ENCODE peak calls at places on chromosomes 6 and 20, in eight cellular contexts. One of them, this sample, is unnamed.

GRCh38 chr20:52312131-52312729 is 120.7 kb upstream of the ZFP64 start:
- DNase-seq in psoas muscle: no peak
- DNase-seq in upper lobe of right lung: no peak
- DNase-seq in GM10248: peak; percentile 46
- DNase-seq in BJ: no peak
- DNase-seq in astrocyte of the cerebellum: peak; percentile 42
- DNase-seq in esophagus squamous epithelium: no peak
- DNase-seq in GM12865: peak; percentile 64
- DNase-seq in this sample: no peak

GRCh38 chr6:124823240-124824105 is 138.8 kb upstream of the RNF217 start:
- DNase-seq in GM12865: no peak
- DNase-seq in esophagus squamous epithelium: no peak
- DNase-seq in upper lobe of right lung: no peak
- DNase-seq in astrocyte of the cerebellum: no peak
- DNase-seq in GM10248: no peak
- DNase-seq in psoas muscle: no peak
- DNase-seq in BJ: no peak
- DNase-seq in this sample: no peak

GRCh38 chr6:134911532-134911931 is 38.4 kb downstream of the ALDH8A1 start:
- DNase-seq in astrocyte of the cerebellum: peak; percentile 47
- DNase-seq in GM12865: no peak
- DNase-seq in esophagus squamous epithelium: no peak
- DNase-seq in GM10248: no peak
- DNase-seq in psoas muscle: no peak
- DNase-seq in upper lobe of right lung: no peak
- DNase-seq in BJ: peak; percentile 27
- DNase-seq in this sample: no peak

GRCh38 chr20:8389381-8390368 is 257.6 kb downstream of the PLCB1 start:
- DNase-seq in BJ: no peak
- DNase-seq in upper lobe of right lung: no peak
- DNase-seq in esophagus squamous epithelium: no peak
- DNase-seq in psoas muscle: no peak
- DNase-seq in astrocyte of the cerebellum: peak; percentile 53
- DNase-seq in GM10248: peak; percentile 11
- DNase-seq in GM12865: peak; percentile 50
- DNase-seq in this sample: no peak

GRCh38 chr20:46135856-46136633 is 17.9 kb downstream of the CD40 start:
- DNase-seq in esophagus squamous epithelium: no peak
- DNase-seq in psoas muscle: no peak
- DNase-seq in GM10248: no peak
- DNase-seq in astrocyte of the cerebellum: no peak
- DNase-seq in BJ: no peak
- DNase-seq in upper lobe of right lung: no peak
- DNase-seq in GM12865: no peak
- DNase-seq in this sample: no peak

GRCh38 chr6:47083586-47084047 is 41.5 kb upstream of the ADGRF1 start:
- DNase-seq in BJ: peak; percentile 10
- DNase-seq in esophagus squamous epithelium: no peak
- DNase-seq in GM10248: no peak
- DNase-seq in astrocyte of the cerebellum: peak; percentile 86
- DNase-seq in GM12865: no peak
- DNase-seq in psoas muscle: peak; percentile 94
- DNase-seq in upper lobe of right lung: peak; percentile 93
- DNase-seq in this sample: no peak

GRCh38 chr20:7585126-7585679 is 355.1 kb downstream of the HAO1 start:
- DNase-seq in psoas muscle: no peak
- DNase-seq in GM12865: no peak
- DNase-seq in upper lobe of right lung: no peak
- DNase-seq in GM10248: no peak
- DNase-seq in BJ: no peak
- DNase-seq in esophagus squamous epithelium: no peak
- DNase-seq in astrocyte of the cerebellum: no peak
- DNase-seq in this sample: no peak

GRCh38 chr6:150491131-150491795 is 108.4 kb upstream of the PLEKHG1 start:
- DNase-seq in GM10248: peak; percentile 35
- DNase-seq in esophagus squamous epithelium: no peak
- DNase-seq in astrocyte of the cerebellum: peak; percentile 40
- DNase-seq in upper lobe of right lung: no peak
- DNase-seq in psoas muscle: no peak
- DNase-seq in GM12865: peak; percentile 43
- DNase-seq in BJ: no peak
- DNase-seq in this sample: no peak

GRCh38 chr20:46363874-46364669 is 42.3 kb downstream of the ELMO2 start:
- DNase-seq in upper lobe of right lung: peak; percentile 94
- DNase-seq in esophagus squamous epithelium: peak; percentile 18
- DNase-seq in astrocyte of the cerebellum: peak; percentile 83
- DNase-seq in GM12865: peak; percentile 90
- DNase-seq in GM10248: peak; percentile 94
- DNase-seq in psoas muscle: peak; percentile 94
- DNase-seq in BJ: peak; percentile 35
- DNase-seq in this sample: peak; percentile 80

GRCh38 chr6:29520232-29520631 is 32.5 kb upstream of the MAS1L start:
- DNase-seq in esophagus squamous epithelium: no peak
- DNase-seq in GM12865: no peak
- DNase-seq in BJ: no peak
- DNase-seq in psoas muscle: no peak
- DNase-seq in GM10248: no peak
- DNase-seq in upper lobe of right lung: no peak
- DNase-seq in astrocyte of the cerebellum: no peak
- DNase-seq in this sample: no peak

GRCh38 chr6:52839124-52840055 is 1.2 kb downstream of the GSTA5 start:
- DNase-seq in psoas muscle: no peak
- DNase-seq in GM10248: peak; percentile 56
- DNase-seq in astrocyte of the cerebellum: no peak
- DNase-seq in GM12865: peak; percentile 46
- DNase-seq in esophagus squamous epithelium: no peak
- DNase-seq in BJ: no peak
- DNase-seq in upper lobe of right lung: no peak
- DNase-seq in this sample: no peak

GRCh38 chr6:109896333-109896732 is 81.8 kb upstream of the GPR6 start:
- DNase-seq in esophagus squamous epithelium: no peak
- DNase-seq in psoas muscle: no peak
- DNase-seq in astrocyte of the cerebellum: no peak
- DNase-seq in GM12865: peak; percentile 6
- DNase-seq in upper lobe of right lung: no peak
- DNase-seq in BJ: no peak
- DNase-seq in GM10248: no peak
- DNase-seq in this sample: no peak

GRCh38 chr6:49233483-49233882 is 229.6 kb downstream of the MMUT start:
- DNase-seq in BJ: no peak
- DNase-seq in psoas muscle: no peak
- DNase-seq in astrocyte of the cerebellum: no peak
- DNase-seq in GM10248: no peak
- DNase-seq in upper lobe of right lung: no peak
- DNase-seq in esophagus squamous epithelium: no peak
- DNase-seq in GM12865: no peak
- DNase-seq in this sample: no peak

GRCh38 chr6:20246107-20246506 is 33.8 kb upstream of the MBOAT1 start:
- DNase-seq in GM10248: no peak
- DNase-seq in astrocyte of the cerebellum: no peak
- DNase-seq in upper lobe of right lung: no peak
- DNase-seq in esophagus squamous epithelium: no peak
- DNase-seq in psoas muscle: no peak
- DNase-seq in GM12865: no peak
- DNase-seq in BJ: no peak
- DNase-seq in this sample: no peak

GRCh38 chr6:113315068-113315467 is 542.1 kb upstream of the MARCKS start:
- DNase-seq in BJ: no peak
- DNase-seq in GM10248: no peak
- DNase-seq in psoas muscle: no peak
- DNase-seq in esophagus squamous epithelium: no peak
- DNase-seq in upper lobe of right lung: no peak
- DNase-seq in GM12865: no peak
- DNase-seq in astrocyte of the cerebellum: no peak
- DNase-seq in this sample: no peak

GRCh38 chr6:20575125-20575524 is 40.9 kb downstream of the CDKAL1 start:
- DNase-seq in BJ: no peak
- DNase-seq in astrocyte of the cerebellum: no peak
- DNase-seq in psoas muscle: no peak
- DNase-seq in upper lobe of right lung: no peak
- DNase-seq in esophagus squamous epithelium: no peak
- DNase-seq in GM10248: no peak
- DNase-seq in GM12865: no peak
- DNase-seq in this sample: no peak

GRCh38 chr20:31943052-31943471 is 8.8 kb downstream of the PDRG1 start:
- DNase-seq in astrocyte of the cerebellum: no peak
- DNase-seq in psoas muscle: peak; percentile 67
- DNase-seq in esophagus squamous epithelium: no peak
- DNase-seq in GM12865: no peak
- DNase-seq in upper lobe of right lung: no peak
- DNase-seq in GM10248: no peak
- DNase-seq in BJ: no peak
- DNase-seq in this sample: no peak

GRCh38 chr6:25659633-25660368 is 7.8 kb downstream of the SCGN start:
- DNase-seq in GM12865: no peak
- DNase-seq in psoas muscle: no peak
- DNase-seq in upper lobe of right lung: no peak
- DNase-seq in GM10248: no peak
- DNase-seq in BJ: no peak
- DNase-seq in astrocyte of the cerebellum: no peak
- DNase-seq in esophagus squamous epithelium: no peak
- DNase-seq in this sample: no peak

GRCh38 chr6:161100072-161100471 is 108.5 kb downstream of the MAP3K4 start:
- DNase-seq in upper lobe of right lung: no peak
- DNase-seq in astrocyte of the cerebellum: no peak
- DNase-seq in BJ: no peak
- DNase-seq in GM12865: no peak
- DNase-seq in esophagus squamous epithelium: no peak
- DNase-seq in psoas muscle: no peak
- DNase-seq in GM10248: no peak
- DNase-seq in this sample: no peak
- TF ChIP-seq CTCF in upper lobe of right lung: no peak
- TF ChIP-seq CTCF in astrocyte of the cerebellum: no peak
- TF ChIP-seq CTCF in BJ: no peak
- TF ChIP-seq CTCF in GM12865: no peak
- TF ChIP-seq CTCF in esophagus squamous epithelium: no peak
- TF ChIP-seq CTCF in psoas muscle: no peak
- TF ChIP-seq CTCF in GM10248: no peak
- TF ChIP-seq CTCF in this sample: no peak

DNA sequence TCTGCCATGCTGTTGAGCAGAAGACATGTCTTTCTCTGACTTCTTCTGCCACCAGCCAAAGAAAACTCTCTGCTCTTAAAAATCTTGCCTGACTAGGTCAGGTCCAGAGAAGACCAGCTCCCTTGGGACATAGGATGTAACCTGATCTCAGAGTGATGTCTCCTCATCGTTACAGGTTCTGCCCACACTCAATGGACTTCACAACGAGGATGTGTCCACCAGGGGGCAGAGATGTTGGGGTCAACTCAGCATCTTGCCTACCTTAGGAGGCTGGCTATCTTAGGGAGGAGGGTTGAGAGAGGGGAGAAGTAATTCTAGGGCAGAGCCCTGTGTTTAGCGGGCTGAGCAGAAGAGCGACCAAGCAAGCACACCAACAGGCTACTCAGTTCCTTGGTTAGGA is 207.6 kb upstream of the CDH4 start:
- DNase-seq in GM10248: no peak
- DNase-seq in GM12865: no peak
- DNase-seq in astrocyte of the cerebellum: no peak
- DNase-seq in esophagus squamous epithelium: no peak
- DNase-seq in psoas muscle: no peak
- DNase-seq in upper lobe of right lung: no peak
- DNase-seq in BJ: no peak
- DNase-seq in this sample: no peak
- TF ChIP-seq CTCF in GM10248: no peak
- TF ChIP-seq CTCF in GM12865: no peak
- TF ChIP-seq CTCF in astrocyte of the cerebellum: no peak
- TF ChIP-seq CTCF in esophagus squamous epithelium: no peak
- TF ChIP-seq CTCF in psoas muscle: no peak
- TF ChIP-seq CTCF in upper lobe of right lung: no peak
- TF ChIP-seq CTCF in BJ: no peak
- TF ChIP-seq CTCF in this sample: no peak

GRCh38 chr20:60715172-60715571 is 536.9 kb upstream of the CDH4 start:
- DNase-seq in BJ: no peak
- DNase-seq in esophagus squamous epithelium: no peak
- DNase-seq in GM12865: no peak
- DNase-seq in upper lobe of right lung: no peak
- DNase-seq in psoas muscle: no peak
- DNase-seq in GM10248: no peak
- DNase-seq in astrocyte of the cerebellum: no peak
- DNase-seq in this sample: no peak

DNA sequence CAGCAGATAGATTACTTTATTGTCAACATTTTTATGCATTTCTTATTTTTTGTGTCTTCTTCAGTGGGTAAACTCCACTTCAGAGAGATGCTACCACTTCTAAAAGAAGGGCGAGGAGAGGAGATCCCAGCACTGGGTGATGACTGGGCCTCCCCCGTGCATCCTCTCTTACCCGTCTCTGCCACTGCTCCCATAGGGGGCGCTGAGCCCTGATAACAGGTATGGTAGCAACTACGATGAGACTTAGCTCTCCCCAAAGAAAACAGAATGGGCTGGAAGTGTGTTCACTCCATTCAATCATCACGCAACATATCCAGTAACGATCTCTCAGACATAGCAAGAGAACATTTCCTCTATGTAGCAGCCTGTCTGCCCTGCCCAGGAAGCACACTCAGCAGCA is 533.3 kb upstream of the CDH4 start:
- DNase-seq in upper lobe of right lung: no peak
- DNase-seq in GM12865: no peak
- DNase-seq in astrocyte of the cerebellum: no peak
- DNase-seq in GM10248: peak; percentile 9
- DNase-seq in esophagus squamous epithelium: no peak
- DNase-seq in BJ: no peak
- DNase-seq in psoas muscle: no peak
- DNase-seq in this sample: no peak
- TF ChIP-seq CTCF in upper lobe of right lung: no peak
- TF ChIP-seq CTCF in GM12865: no peak
- TF ChIP-seq CTCF in astrocyte of the cerebellum: no peak
- TF ChIP-seq CTCF in GM10248: no peak
- TF ChIP-seq CTCF in esophagus squamous epithelium: no peak
- TF ChIP-seq CTCF in BJ: no peak
- TF ChIP-seq CTCF in psoas muscle: no peak
- TF ChIP-seq CTCF in this sample: no peak

GRCh38 chr20:54197621-54198604 is 10.0 kb upstream of the PFDN4 start:
- DNase-seq in GM12865: peak; percentile 34
- DNase-seq in upper lobe of right lung: no peak
- DNase-seq in GM10248: no peak
- DNase-seq in astrocyte of the cerebellum: peak; percentile 54
- DNase-seq in BJ: no peak
- DNase-seq in esophagus squamous epithelium: no peak
- DNase-seq in psoas muscle: no peak
- DNase-seq in this sample: no peak
- TF ChIP-seq CTCF in GM12865: no peak
- TF ChIP-seq CTCF in upper lobe of right lung: no peak
- TF ChIP-seq CTCF in GM10248: peak; percentile 18
- TF ChIP-seq CTCF in astrocyte of the cerebellum: peak; percentile 50
- TF ChIP-seq CTCF in BJ: peak; percentile 50
- TF ChIP-seq CTCF in esophagus squamous epithelium: peak; percentile 53
- TF ChIP-seq CTCF in psoas muscle: no peak
- TF ChIP-seq CTCF in this sample: no peak

This sample was measured in CD14-positive monocyte.